ENCODE peak calls at places on chromosomes 1 and 21, in nine cellular contexts. E, G, J, I, U, D, A, L and K are unnamed samples.

GRCh38 chr1:168386949-168387586 is 106.4 kb downstream of the TBX19 start:
- DNase-seq in E (peak; percentile 87), G (no peak), J (peak; percentile 61), I (no peak), U (peak; percentile 43), D (no peak), A (peak; percentile 86), L (peak; percentile 37), K (peak; percentile 76)

GRCh38 chr1:24204116-24204515 is 17.0 kb upstream of the IFNLR1 start:
- DNase-seq in E (no peak), G (no peak), J (no peak), I (no peak), U (no peak), D (no peak), A (no peak), L (no peak), K (no peak)

GRCh38 chr1:154551474-154551873 is 7.0 kb downstream of the UBE2Q1 start:
- DNase-seq in E (no peak), G (no peak), J (no peak), I (no peak), U (no peak), D (no peak), A (no peak), L (no peak), K (no peak)

GRCh38 chr1:197413564-197413963 is 145.5 kb downstream of the CRB1 start:
- DNase-seq in E (no peak), G (no peak), J (no peak), I (no peak), U (no peak), D (no peak), A (no peak), L (no peak), K (no peak)

GRCh38 chr1:16065197-16065576 is 8.3 kb downstream of the FAM131C start:
- DNase-seq in E (no peak), G (no peak), J (no peak), I (no peak), U (no peak), D (no peak), A (no peak), L (no peak), K (no peak)

GRCh38 chr1:95953005-95953404 is 719.0 kb downstream of the RWDD3 start:
- DNase-seq in E (peak; percentile 2), G (peak; percentile 42), J (no peak), I (peak; percentile 24), U (no peak), D (peak; percentile 23), A (no peak), L (no peak), K (no peak)

GRCh38 chr1:174954686-174955669 is 44.8 kb upstream of the CACYBP start:
- DNase-seq in E (no peak), G (no peak), J (no peak), I (no peak), U (no peak), D (no peak), A (no peak), L (no peak), K (no peak)

GRCh38 chr1:118809586-118809985 is 178.6 kb downstream of the TBX15 start:
- DNase-seq in E (no peak), G (no peak), J (no peak), I (no peak), U (no peak), D (no peak), A (no peak), L (no peak), K (no peak)

GRCh38 chr21:39523930-39524329 is 72.2 kb downstream of the SH3BGR start:
- DNase-seq in E (no peak), G (no peak), J (no peak), I (no peak), U (no peak), D (no peak), A (no peak), L (no peak), K (no peak)

GRCh38 chr1:77664923-77665516 is 17.4 kb downstream of the ZZZ3 start:
- DNase-seq in E (no peak), G (no peak), J (no peak), I (no peak), U (no peak), D (no peak), A (no peak), L (no peak), K (no peak)

GRCh38 chr1:99672500-99673213 is 26.7 kb downstream of the PALMD start:
- DNase-seq in E (no peak), G (no peak), J (peak; percentile 79), I (no peak), U (no peak), D (no peak), A (no peak), L (no peak), K (no peak)

GRCh38 chr1:87042127-87042811 is 127.8 kb downstream of the HS2ST1 start:
- DNase-seq in E (no peak), G (no peak), J (no peak), I (no peak), U (no peak), D (no peak), A (no peak), L (no peak), K (no peak)

GRCh38 chr1:15949453-15950245 is 26.3 kb downstream of the ZBTB17 start:
- DNase-seq in E (no peak), G (peak; percentile 87), J (peak; percentile 94), I (peak; percentile 94), U (peak; percentile 82), D (no peak), A (peak; percentile 93), L (peak; percentile 72), K (peak; percentile 90)

GRCh38 chr21:21230672-21231071 is 232.5 kb downstream of the NCAM2 start:
- DNase-seq in E (no peak), G (peak; percentile 40), J (no peak), I (no peak), U (no peak), D (no peak), A (no peak), L (no peak), K (no peak)

GRCh38 chr21:44087426-44088400 is 19.5 kb upstream of the PWP2 start:
- DNase-seq in E (no peak), G (no peak), J (no peak), I (no peak), U (no peak), D (no peak), A (no peak), L (no peak), K (no peak)

GRCh38 chr1:151311589-151312331 is 15.5 kb downstream of the PI4KB start:
- DNase-seq in E (peak; percentile 88), G (peak; percentile 99), J (peak; percentile 89), I (peak; percentile 95), U (peak; percentile 63), D (no peak), A (peak; percentile 90), L (no peak), K (peak; percentile 85)

GRCh38 chr1:239718997-239719628 is 332.7 kb downstream of the CHRM3 start:
- DNase-seq in E (no peak), G (no peak), J (no peak), I (no peak), U (no peak), D (peak; percentile 64), A (peak; percentile 28), L (no peak), K (peak; percentile 46)

GRCh38 chr21:16454371-16454770 is 724.6 kb downstream of the USP25 start:
- DNase-seq in E (no peak), G (peak; percentile 17), J (no peak), I (peak; percentile 22), U (no peak), D (no peak), A (no peak), L (no peak), K (no peak)

GRCh38 chr21:33492571-33492970 is 1.1 kb upstream of the DNAJC28 start:
- DNase-seq in E (no peak), G (no peak), J (no peak), I (no peak), U (no peak), D (no peak), A (no peak), L (no peak), K (no peak)

GRCh38 chr1:207306603-207307002 is 14.9 kb upstream of the CD55 start:
- DNase-seq in E (no peak), G (no peak), J (no peak), I (no peak), U (no peak), D (no peak), A (no peak), L (no peak), K (no peak)

GRCh38 chr21:42682661-42683060 is 29.2 kb downstream of the PDE9A start:
- DNase-seq in E (no peak), G (no peak), J (no peak), I (no peak), U (no peak), D (no peak), A (no peak), L (no peak), K (no peak)

GRCh38 chr1:98049370-98050115 is 128.7 kb upstream of the DPYD start:
- DNase-seq in E (peak; percentile 37), G (no peak), J (no peak), I (peak; percentile 30), U (no peak), D (no peak), A (peak; percentile 14), L (no peak), K (no peak)

GRCh38 chr1:167666416-167666815 is 36.4 kb downstream of the RCSD1 start:
- DNase-seq in E (no peak), G (no peak), J (no peak), I (peak; percentile 91), U (no peak), D (no peak), A (no peak), L (no peak), K (no peak)

GRCh38 chr1:203607169-203607873 is 19.3 kb upstream of the ATP2B4 start:
- DNase-seq in E (no peak), G (peak; percentile 81), J (no peak), I (peak; percentile 86), U (peak; percentile 36), D (no peak), A (peak; percentile 71), L (no peak), K (peak; percentile 75)

GRCh38 chr1:206804156-206804737 is 32.0 kb upstream of the IL10 start:
- DNase-seq in E (no peak), G (no peak), J (no peak), I (no peak), U (no peak), D (no peak), A (no peak), L (no peak), K (no peak)

GRCh38 chr1:199174336-199174735 is 535.5 kb downstream of the PTPRC start:
- DNase-seq in E (no peak), G (no peak), J (no peak), I (no peak), U (no peak), D (no peak), A (no peak), L (no peak), K (no peak)

GRCh38 chr1:201015551-201016091 is 7.9 kb downstream of the KIF21B start:
- DNase-seq in E (no peak), G (no peak), J (no peak), I (no peak), U (no peak), D (no peak), A (no peak), L (no peak), K (no peak)

GRCh38 chr1:10918531-10918930 is 93.9 kb upstream of the TARDBP start:
- DNase-seq in E (no peak), G (peak; percentile 63), J (no peak), I (peak; percentile 77), U (no peak), D (no peak), A (no peak), L (no peak), K (no peak)

GRCh38 chr1:189180057-189180456 is 1297.6 kb downstream of the BRINP3 start:
- DNase-seq in E (no peak), G (no peak), J (no peak), I (no peak), U (no peak), D (no peak), A (no peak), L (no peak), K (no peak)